ENCODE peak calls at places on chromosomes 4 and X, in six cellular contexts. One of them, this sample, is unnamed. For H3K9me3, the result is how much of the 10 kb centered on the place peaks cover.

GRCh38 chr4:1211371-1211770 is 37.6 kb downstream of the CTBP1 start:
- DNase-seq in gastrocnemius medialis: no peak
- DNase-seq in thoracic aorta: no peak
- DNase-seq in OCI-LY7: no peak
- DNase-seq in IMR-90: no peak
- DNase-seq in tibial nerve: no peak
- DNase-seq in this sample: no peak

GRCh38 chrX:10397349-10397748 is 223.0 kb downstream of the MID1 start:
- DNase-seq in thoracic aorta: no peak
- DNase-seq in IMR-90: no peak
- DNase-seq in gastrocnemius medialis: no peak
- DNase-seq in OCI-LY7: no peak
- DNase-seq in tibial nerve: no peak
- DNase-seq in this sample: no peak

GRCh38 chrX:39836802-39837420 is 260.8 kb downstream of the BCOR start:
- DNase-seq in OCI-LY7: no peak
- DNase-seq in thoracic aorta: no peak
- DNase-seq in gastrocnemius medialis: no peak
- DNase-seq in tibial nerve: no peak
- DNase-seq in IMR-90: no peak
- DNase-seq in this sample: no peak

GRCh38 chr4:71004281-71004851 is 10.9 kb downstream of the DCK start:
- DNase-seq in IMR-90: no peak
- DNase-seq in tibial nerve: no peak
- DNase-seq in thoracic aorta: no peak
- DNase-seq in OCI-LY7: peak
- DNase-seq in gastrocnemius medialis: no peak
- DNase-seq in this sample: no peak

GRCh38 chrX:53723381-53723780 is 36.9 kb upstream of the HUWE1 start:
- DNase-seq in gastrocnemius medialis: no peak
- DNase-seq in OCI-LY7: no peak
- DNase-seq in IMR-90: no peak
- DNase-seq in tibial nerve: no peak
- DNase-seq in thoracic aorta: no peak
- DNase-seq in this sample: no peak

GRCh38 chr4:142274137-142274536 is 572.0 kb downstream of the INPP4B start:
- DNase-seq in OCI-LY7: no peak
- DNase-seq in tibial nerve: no peak
- DNase-seq in gastrocnemius medialis: no peak
- DNase-seq in thoracic aorta: no peak
- DNase-seq in IMR-90: peak
- DNase-seq in this sample: no peak

GRCh38 chr4:69828828-69829227 is 31.1 kb downstream of the SULT1E1 start:
- DNase-seq in gastrocnemius medialis: no peak
- DNase-seq in tibial nerve: no peak
- DNase-seq in IMR-90: no peak
- DNase-seq in thoracic aorta: no peak
- DNase-seq in OCI-LY7: no peak
- DNase-seq in this sample: no peak

GRCh38 chrX:2751291-2751690 is 549 bp upstream of the XG start:
- DNase-seq in gastrocnemius medialis: no peak
- DNase-seq in OCI-LY7: no peak
- DNase-seq in IMR-90: peak
- DNase-seq in tibial nerve: no peak
- DNase-seq in thoracic aorta: no peak
- DNase-seq in this sample: no peak

GRCh38 chr4:5037553-5038551 is 13.4 kb upstream of the STK32B start:
- DNase-seq in thoracic aorta: no peak
- DNase-seq in tibial nerve: peak
- DNase-seq in gastrocnemius medialis: no peak
- DNase-seq in OCI-LY7: no peak
- DNase-seq in IMR-90: peak
- DNase-seq in this sample: no peak

GRCh38 chr4:11495818-11496217 is 67.1 kb upstream of the HS3ST1 start:
- DNase-seq in tibial nerve: no peak
- DNase-seq in IMR-90: no peak
- DNase-seq in thoracic aorta: no peak
- DNase-seq in gastrocnemius medialis: no peak
- DNase-seq in OCI-LY7: no peak
- DNase-seq in this sample: no peak

GRCh38 chr4:53777244-53777984 is 186.1 kb upstream of the LNX1 start:
- DNase-seq in IMR-90: peak
- DNase-seq in thoracic aorta: no peak
- DNase-seq in tibial nerve: no peak
- DNase-seq in OCI-LY7: no peak
- DNase-seq in gastrocnemius medialis: no peak
- DNase-seq in this sample: no peak

GRCh38 chr4:6520978-6521377 is 48.6 kb upstream of the PPP2R2C start:
- DNase-seq in IMR-90: no peak
- DNase-seq in gastrocnemius medialis: no peak
- DNase-seq in OCI-LY7: no peak
- DNase-seq in thoracic aorta: no peak
- DNase-seq in tibial nerve: no peak
- DNase-seq in this sample: no peak

GRCh38 chr4:17787315-17787714 is 5.9 kb upstream of the FAM184B start:
- DNase-seq in thoracic aorta: no peak
- DNase-seq in gastrocnemius medialis: no peak
- DNase-seq in IMR-90: peak
- DNase-seq in OCI-LY7: no peak
- DNase-seq in tibial nerve: no peak
- DNase-seq in this sample: no peak

GRCh38 chr4:6470502-6471302 is 1.7 kb downstream of the PPP2R2C start:
- DNase-seq in gastrocnemius medialis: no peak
- DNase-seq in OCI-LY7: no peak
- DNase-seq in tibial nerve: peak
- DNase-seq in thoracic aorta: no peak
- DNase-seq in IMR-90: peak
- DNase-seq in this sample: peak

GRCh38 chr4:152556814-152557213 is 20.9 kb upstream of the FBXW7 start:
- DNase-seq in gastrocnemius medialis: no peak
- DNase-seq in tibial nerve: no peak
- DNase-seq in thoracic aorta: no peak
- DNase-seq in IMR-90: no peak
- DNase-seq in OCI-LY7: no peak
- DNase-seq in this sample: no peak

GRCh38 chrX:120638619-120639018 is 8.8 kb upstream of the C1GALT1C1 start:
- DNase-seq in thoracic aorta: no peak
- DNase-seq in gastrocnemius medialis: no peak
- DNase-seq in tibial nerve: no peak
- DNase-seq in OCI-LY7: no peak
- DNase-seq in IMR-90: no peak
- DNase-seq in this sample: no peak

GRCh38 chrX:98296129-98296528 is 1412.4 kb downstream of the RPA4 start:
- DNase-seq in IMR-90: no peak
- DNase-seq in gastrocnemius medialis: no peak
- DNase-seq in thoracic aorta: no peak
- DNase-seq in tibial nerve: no peak
- DNase-seq in OCI-LY7: no peak
- DNase-seq in this sample: no peak

GRCh38 chr4:13694256-13694655 is 66.7 kb upstream of the BOD1L1 start:
- DNase-seq in thoracic aorta: no peak
- DNase-seq in gastrocnemius medialis: no peak
- DNase-seq in tibial nerve: no peak
- DNase-seq in OCI-LY7: no peak
- DNase-seq in IMR-90: no peak
- DNase-seq in this sample: no peak

GRCh38 chr4:99885063-99885664 is 9.1 kb downstream of the LAMTOR3 start:
- DNase-seq in thoracic aorta: no peak
- DNase-seq in IMR-90: peak
- DNase-seq in gastrocnemius medialis: no peak
- DNase-seq in tibial nerve: no peak
- DNase-seq in OCI-LY7: peak
- DNase-seq in this sample: no peak

GRCh38 chr4:74365761-74366160 is 816 bp downstream of the EREG start:
- DNase-seq in tibial nerve: no peak
- DNase-seq in IMR-90: no peak
- DNase-seq in OCI-LY7: no peak
- DNase-seq in gastrocnemius medialis: no peak
- DNase-seq in thoracic aorta: no peak
- DNase-seq in this sample: no peak

GRCh38 chrX:98371994-98372393 is 1488.3 kb downstream of the RPA4 start:
- DNase-seq in thoracic aorta: no peak
- DNase-seq in gastrocnemius medialis: no peak
- DNase-seq in IMR-90: no peak
- DNase-seq in tibial nerve: no peak
- DNase-seq in OCI-LY7: no peak
- DNase-seq in this sample: no peak

GRCh38 chrX:107935664-107936433 is 46.3 kb downstream of the TEX13B start:
- DNase-seq in gastrocnemius medialis: no peak
- DNase-seq in tibial nerve: no peak
- DNase-seq in thoracic aorta: no peak
- DNase-seq in IMR-90: no peak
- DNase-seq in OCI-LY7: no peak
- DNase-seq in this sample: no peak

GRCh38 chr4:26757751-26758150 is 102.9 kb upstream of the STIM2 start:
- DNase-seq in IMR-90: no peak
- DNase-seq in OCI-LY7: no peak
- DNase-seq in gastrocnemius medialis: no peak
- DNase-seq in thoracic aorta: no peak
- DNase-seq in tibial nerve: no peak
- DNase-seq in this sample: no peak

GRCh38 chrX:71586929-71587328 is 8.7 kb downstream of the GCNA start:
- DNase-seq in gastrocnemius medialis: no peak
- DNase-seq in tibial nerve: no peak
- DNase-seq in OCI-LY7: no peak
- DNase-seq in IMR-90: no peak
- DNase-seq in thoracic aorta: no peak
- DNase-seq in this sample: no peak

GRCh38 chr4:120801171-120801758 is 121.3 kb downstream of the PRDM5 start:
- DNase-seq in tibial nerve: no peak
- DNase-seq in thoracic aorta: peak
- DNase-seq in IMR-90: peak
- DNase-seq in OCI-LY7: no peak
- DNase-seq in gastrocnemius medialis: no peak
- DNase-seq in this sample: peak

GRCh38 chr4:68390205-68390604 is 40.3 kb upstream of the YTHDC1 start:
- DNase-seq in gastrocnemius medialis: no peak
- DNase-seq in OCI-LY7: no peak
- DNase-seq in tibial nerve: no peak
- DNase-seq in thoracic aorta: no peak
- DNase-seq in IMR-90: no peak
- DNase-seq in this sample: no peak

DNA sequence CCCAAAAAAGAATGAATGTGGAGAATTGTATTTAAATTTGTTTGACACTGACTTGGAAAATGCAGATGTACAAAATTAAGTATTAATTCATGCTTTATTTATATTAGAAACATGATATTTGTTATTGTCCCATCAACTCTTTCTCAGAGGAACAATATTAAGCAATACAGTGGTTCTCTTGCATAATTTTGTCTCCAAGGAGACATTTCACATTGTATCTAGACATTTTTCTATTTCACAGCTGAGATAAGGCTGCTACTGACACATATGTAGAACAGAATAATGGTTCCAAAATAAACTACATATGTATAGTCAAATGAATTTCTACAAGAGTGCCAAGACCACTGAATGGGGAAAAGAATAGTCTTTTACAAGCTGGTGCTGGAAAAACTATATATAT is 427.9 kb upstream of the SPANXN1 start:
- DNase-seq in thoracic aorta: no peak
- DNase-seq in IMR-90: no peak
- DNase-seq in gastrocnemius medialis: no peak
- DNase-seq in OCI-LY7: no peak
- DNase-seq in tibial nerve: no peak
- DNase-seq in this sample: no peak
- H3K9me3 ChIP-seq in thoracic aorta: under half
- H3K9me3 ChIP-seq in IMR-90: under half
- H3K9me3 ChIP-seq in gastrocnemius medialis: under half
- H3K9me3 ChIP-seq in OCI-LY7: under half
- H3K9me3 ChIP-seq in tibial nerve: under half
- H3K9me3 ChIP-seq in this sample: under half

GRCh38 chrX:45505214-45505613 is 304.5 kb upstream of the DIPK2B start:
- DNase-seq in tibial nerve: no peak
- DNase-seq in gastrocnemius medialis: no peak
- DNase-seq in thoracic aorta: no peak
- DNase-seq in OCI-LY7: no peak
- DNase-seq in IMR-90: peak
- DNase-seq in this sample: no peak
- H3K9me3 ChIP-seq in tibial nerve: under half
- H3K9me3 ChIP-seq in gastrocnemius medialis: under half
- H3K9me3 ChIP-seq in thoracic aorta: under half
- H3K9me3 ChIP-seq in OCI-LY7: under half
- H3K9me3 ChIP-seq in IMR-90: under half
- H3K9me3 ChIP-seq in this sample: under half

GRCh38 chrX:1052021-1052420 is 160.4 kb downstream of the CRLF2 start:
- DNase-seq in IMR-90: no peak
- DNase-seq in thoracic aorta: no peak
- DNase-seq in gastrocnemius medialis: no peak
- DNase-seq in tibial nerve: no peak
- DNase-seq in OCI-LY7: no peak
- DNase-seq in this sample: no peak

GRCh38 chrX:1045680-1046314 is 166.7 kb downstream of the CRLF2 start:
- DNase-seq in OCI-LY7: no peak
- DNase-seq in thoracic aorta: no peak
- DNase-seq in IMR-90: no peak
- DNase-seq in tibial nerve: no peak
- DNase-seq in gastrocnemius medialis: no peak
- DNase-seq in this sample: no peak

GRCh38 chrX:1053072-1053471 is 159.4 kb downstream of the CRLF2 start:
- DNase-seq in OCI-LY7: no peak
- DNase-seq in gastrocnemius medialis: no peak
- DNase-seq in tibial nerve: no peak
- DNase-seq in IMR-90: no peak
- DNase-seq in thoracic aorta: no peak
- DNase-seq in this sample: no peak

GRCh38 chrX:1051421-1051820 is 161.0 kb downstream of the CRLF2 start:
- DNase-seq in OCI-LY7: no peak
- DNase-seq in gastrocnemius medialis: no peak
- DNase-seq in tibial nerve: no peak
- DNase-seq in thoracic aorta: no peak
- DNase-seq in IMR-90: no peak
- DNase-seq in this sample: no peak
- H3K9me3 ChIP-seq in OCI-LY7: under half
- H3K9me3 ChIP-seq in gastrocnemius medialis: under half
- H3K9me3 ChIP-seq in tibial nerve: under half
- H3K9me3 ChIP-seq in thoracic aorta: under half
- H3K9me3 ChIP-seq in IMR-90: under half
- H3K9me3 ChIP-seq in this sample: under half

GRCh38 chrX:154485150-154486051 is 1.0 kb downstream of the UBL4A start:
- DNase-seq in gastrocnemius medialis: peak
- DNase-seq in tibial nerve: no peak
- DNase-seq in thoracic aorta: no peak
- DNase-seq in OCI-LY7: no peak
- DNase-seq in IMR-90: no peak
- DNase-seq in this sample: no peak
- H3K9me3 ChIP-seq in gastrocnemius medialis: under half
- H3K9me3 ChIP-seq in tibial nerve: under half
- H3K9me3 ChIP-seq in thoracic aorta: under half
- H3K9me3 ChIP-seq in OCI-LY7: under half
- H3K9me3 ChIP-seq in IMR-90: under half
- H3K9me3 ChIP-seq in this sample: under half

GRCh38 chrX:20330545-20330944 is 63.8 kb upstream of the RPS6KA3 start:
- DNase-seq in gastrocnemius medialis: no peak
- DNase-seq in thoracic aorta: no peak
- DNase-seq in OCI-LY7: no peak
- DNase-seq in IMR-90: no peak
- DNase-seq in tibial nerve: no peak
- DNase-seq in this sample: no peak
- H3K9me3 ChIP-seq in gastrocnemius medialis: under half
- H3K9me3 ChIP-seq in thoracic aorta: under half
- H3K9me3 ChIP-seq in OCI-LY7: under half
- H3K9me3 ChIP-seq in IMR-90: under half
- H3K9me3 ChIP-seq in tibial nerve: under half
- H3K9me3 ChIP-seq in this sample: under half